ENCODE peak calls at places on chromosomes 7 and 10, in eight cellular contexts. T is testis, J is mammary epithelial cell, O is prostate gland, U is mesendoderm, C is HCT116, W is gastrocnemius medialis, S is IMR-90. K is an unnamed sample.

GRCh38 chr7:20651960-20652544 is 36.6 kb downstream of the ABCB5 start:
- DNase-seq in T (peak; percentile 23), J (no peak), O (no peak), U (no peak), C (peak; percentile 15), W (no peak), S (no peak), K (no peak)

GRCh38 chr10:34495938-34496337 is 319.2 kb downstream of the PARD3 start:
- DNase-seq in T (no peak), J (no peak), O (no peak), U (no peak), C (no peak), W (no peak), S (no peak), K (no peak)

GRCh38 chr10:49052069-49052468 is 63.3 kb downstream of the VSTM4 start:
- DNase-seq in T (no peak), J (no peak), O (no peak), U (no peak), C (no peak), W (no peak), S (no peak), K (no peak)

GRCh38 chr7:138667535-138667934 is 33.6 kb downstream of the SVOPL start:
- DNase-seq in T (no peak), J (no peak), O (no peak), U (no peak), C (no peak), W (no peak), S (no peak), K (no peak)

GRCh38 chr7:121714559-121715303 is 158.2 kb upstream of the PTPRZ1 start:
- DNase-seq in T (no peak), J (no peak), O (no peak), U (peak; percentile 57), C (peak; percentile 29), W (no peak), S (no peak), K (no peak)

GRCh38 chr10:124211921-124212320 is 118.5 kb upstream of the CHST15 start:
- DNase-seq in T (no peak), J (peak; percentile 92), O (no peak), U (no peak), C (no peak), W (no peak), S (no peak), K (no peak)

GRCh38 chr7:6291531-6291930 is 19.1 kb upstream of the CYTH3 start:
- DNase-seq in T (no peak), J (no peak), O (no peak), U (no peak), C (no peak), W (no peak), S (no peak), K (no peak)

GRCh38 chr7:141366098-141366621 is 185.1 kb upstream of the AGK start:
- DNase-seq in T (no peak), J (no peak), O (no peak), U (peak; percentile 77), C (no peak), W (no peak), S (no peak), K (no peak)

GRCh38 chr7:105760549-105761447 is 115.6 kb downstream of the ATXN7L1 start:
- DNase-seq in T (no peak), J (no peak), O (no peak), U (no peak), C (no peak), W (no peak), S (peak; percentile 47), K (no peak)

GRCh38 chr10:122498521-122498920 is 37.2 kb downstream of the HTRA1 start:
- DNase-seq in T (peak; percentile 70), J (no peak), O (no peak), U (no peak), C (no peak), W (peak; percentile 25), S (no peak), K (no peak)

GRCh38 chr7:15099074-15099473 is 196.5 kb upstream of the DGKB start:
- DNase-seq in T (no peak), J (no peak), O (no peak), U (no peak), C (no peak), W (no peak), S (no peak), K (no peak)

GRCh38 chr7:150969483-150969874 is 8.6 kb downstream of the KCNH2 start:
- DNase-seq in T (peak; percentile 76), J (no peak), O (no peak), U (no peak), C (no peak), W (no peak), S (no peak), K (no peak)

GRCh38 chr7:19963695-19964094 is 190.3 kb upstream of the TMEM196 start:
- DNase-seq in T (no peak), J (no peak), O (no peak), U (no peak), C (no peak), W (no peak), S (no peak), K (no peak)

GRCh38 chr7:27121656-27122055 is 8.9 kb downstream of the HOXA4 start:
- DNase-seq in T (no peak), J (no peak), O (no peak), U (no peak), C (no peak), W (no peak), S (peak; percentile 23), K (no peak)
- H3K4me3 ChIP-seq in T (no peak overlapping the region), J (peak overlapping the region; percentile 40), O (no peak overlapping the region), U (no peak overlapping the region), C (no peak overlapping the region), W (no peak overlapping the region), S (peak overlapping the region; percentile 48), K (peak overlapping the region; percentile 59)

GRCh38 chr7:157001920-157002818 is 8.3 kb downstream of the MNX1 start:
- DNase-seq in T (peak; percentile 11), J (no peak), O (no peak), U (no peak), C (no peak), W (no peak), S (no peak), K (no peak)
- H3K27me3 ChIP-seq in T (peaks cover 6% of the 10 kb centered on the region), J (peaks cover 2% of the 10 kb centered on the region), O (peaks cover 49% of the 10 kb centered on the region), U (peaks cover 91% of the 10 kb centered on the region), C (no peaks in the 10 kb centered on the region), W (peaks cover 94% of the 10 kb centered on the region), S (peaks cover 94% of the 10 kb centered on the region), K (peaks cover 89% of the 10 kb centered on the region)

GRCh38 chr7:23298141-23298851 is 843 bp upstream of the MALSU1 start:
- DNase-seq in T (no peak), J (peak; percentile 35), O (no peak), U (no peak), C (no peak), W (no peak), S (peak; percentile 72), K (peak; percentile 9)
- H3K4me3 ChIP-seq in T (peak overlapping the region; percentile 85), J (no peak overlapping the region), O (peak overlapping the region; percentile 76), U (no peak overlapping the region), C (peak overlapping the region; percentile 100), W (peak overlapping the region; percentile 99), S (no peak overlapping the region), K (no peak overlapping the region)

GRCh38 chr7:3037259-3037658 is 6.4 kb downstream of the CARD11 start:
- DNase-seq in T (no peak), J (no peak), O (no peak), U (no peak), C (no peak), W (no peak), S (no peak), K (no peak)

GRCh38 chr7:3039787-3040186 is 3.9 kb downstream of the CARD11 start:
- DNase-seq in T (no peak), J (no peak), O (no peak), U (no peak), C (no peak), W (no peak), S (no peak), K (no peak)

GRCh38 chr7:3043544-3044395 is at the start of gene CARD11:
- DNase-seq in T (no peak), J (no peak), O (no peak), U (peak; percentile 87), C (no peak), W (no peak), S (no peak), K (no peak)

GRCh38 chr7:3042301-3042700 is 1.4 kb downstream of the CARD11 start:
- DNase-seq in T (no peak), J (no peak), O (no peak), U (no peak), C (no peak), W (no peak), S (no peak), K (no peak)

GRCh38 chr7:3042861-3043489 is 692 bp downstream of the CARD11 start:
- DNase-seq in T (no peak), J (no peak), O (no peak), U (peak; percentile 65), C (no peak), W (no peak), S (no peak), K (no peak)
- H3K27me3 ChIP-seq in T (no peaks in the 10 kb centered on the region), J (no peaks in the 10 kb centered on the region), O (peaks cover 3% of the 10 kb centered on the region), U (no peaks in the 10 kb centered on the region), C (no peaks in the 10 kb centered on the region), W (peaks cover 11% of the 10 kb centered on the region), S (no peaks in the 10 kb centered on the region), K (no peaks in the 10 kb centered on the region)

DNA sequence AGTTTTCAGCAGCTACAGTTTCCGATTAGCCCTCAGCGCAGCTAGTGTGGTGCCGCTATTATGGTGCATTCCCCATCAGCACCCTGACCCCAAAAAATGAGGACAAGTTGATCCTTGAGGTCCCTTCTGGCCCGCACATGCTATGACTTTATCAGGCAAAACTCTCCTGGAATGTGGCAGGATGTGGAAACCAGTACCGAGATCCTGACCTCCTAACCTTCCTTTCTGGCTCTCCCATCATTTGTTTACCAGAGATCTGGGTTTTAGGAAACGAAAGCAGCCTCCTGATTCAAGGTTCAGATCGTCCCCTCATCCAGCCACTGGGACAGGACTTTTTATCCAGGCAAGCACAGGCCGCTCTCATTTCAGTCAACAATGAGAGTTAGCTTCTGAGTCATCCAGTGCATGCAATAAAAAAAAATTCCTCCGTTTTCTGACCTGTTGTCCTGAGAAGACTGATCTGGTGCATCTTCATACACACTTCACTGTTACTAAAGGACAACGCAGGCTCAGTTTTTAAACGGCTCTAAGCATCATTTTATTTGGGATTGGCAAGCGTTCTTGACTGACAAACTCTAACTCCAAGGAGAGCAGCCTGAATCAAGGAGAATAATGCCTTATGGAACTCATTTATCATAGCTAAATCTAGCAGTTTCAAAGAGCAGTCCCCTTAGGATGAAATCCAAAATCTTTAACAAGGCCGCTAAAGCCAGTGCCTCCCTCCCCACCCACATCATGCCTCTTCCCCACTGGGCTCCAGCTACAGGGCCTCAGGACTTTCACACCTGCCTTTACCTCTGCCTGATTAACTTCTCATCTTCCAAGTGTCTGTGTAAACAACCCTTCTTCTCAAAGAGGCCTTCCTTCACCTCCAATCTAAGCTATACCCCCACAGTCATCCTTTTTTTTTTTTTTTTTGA is 17.1 kb downstream of the PDLIM1 start:
- DNase-seq in T (no peak), J (peak; percentile 87), O (peak; percentile 68), U (peak; percentile 62), C (no peak), W (peak; percentile 83), S (peak; percentile 94), K (no peak)
- H3K4me3 ChIP-seq in T (no peak overlapping the region), J (no peak overlapping the region), O (no peak overlapping the region), U (no peak overlapping the region), C (peak overlapping the region; percentile 17), W (peak overlapping the region; percentile 30), S (peak overlapping the region; percentile 5), K (no peak overlapping the region)

K was measured in kidney epithelial cell.